ENCODE peak calls at places on chromosomes 11 and 22, in ten cellular contexts. Y is suprapubic skin; V is EH; X is cardiac fibroblast; P is CD4-positive, alpha-beta T cell; E is GM12892; B is left lobe of liver; M is stomach; D is fibroblast of lung; C is germinal center. N is an unnamed sample.

GRCh38 chr11:111344032-111344431 is 35.0 kb downstream of the POU2AF1 start:
- DNase-seq in Y (peak; percentile 86), V (peak; percentile 75), X (peak; percentile 84), P (no peak), E (no peak), B (no peak), M (no peak), D (peak; percentile 70), C (no peak), N (peak; percentile 57)

GRCh38 chr22:45033136-45033535 is 23.3 kb upstream of the PHF21B start:
- DNase-seq in Y (no peak), V (no peak), X (no peak), P (no peak), E (no peak), B (no peak), M (no peak), D (peak; percentile 3), C (no peak), N (no peak)

GRCh38 chr22:23230348-23231068 is 50.2 kb downstream of the BCR start:
- DNase-seq in Y (no peak), V (no peak), X (no peak), P (no peak), E (no peak), B (no peak), M (no peak), D (no peak), C (no peak), N (no peak)

GRCh38 chr11:21707116-21707769 is 485.6 kb upstream of the ANO5 start:
- DNase-seq in Y (no peak), V (no peak), X (no peak), P (no peak), E (no peak), B (no peak), M (no peak), D (no peak), C (no peak), N (no peak)

GRCh38 chr11:97963528-97964331 is 1057.0 kb upstream of the CNTN5 start:
- DNase-seq in Y (no peak), V (peak; percentile 49), X (peak; percentile 46), P (no peak), E (no peak), B (no peak), M (no peak), D (peak; percentile 57), C (no peak), N (peak; percentile 49)

GRCh38 chr11:69791266-69791665 is 16.1 kb upstream of the FGF4 start:
- DNase-seq in Y (no peak), V (peak; percentile 81), X (peak; percentile 46), P (no peak), E (no peak), B (no peak), M (no peak), D (peak; percentile 42), C (no peak), N (peak; percentile 50)

GRCh38 chr11:119218141-119218878 is 12.2 kb downstream of the CBL start:
- DNase-seq in Y (no peak), V (peak; percentile 95), X (peak; percentile 56), P (no peak), E (no peak), B (no peak), M (no peak), D (peak; percentile 99), C (no peak), N (peak; percentile 96)

GRCh38 chr11:6568191-6568918 is 35.1 kb downstream of the RRP8 start:
- DNase-seq in Y (no peak), V (peak; percentile 64), X (peak; percentile 87), P (no peak), E (no peak), B (peak; percentile 88), M (peak; percentile 66), D (peak; percentile 72), C (no peak), N (peak; percentile 78)

GRCh38 chr22:20089977-20090729 is 10.1 kb downstream of the DGCR8 start:
- DNase-seq in Y (no peak), V (peak; percentile 66), X (no peak), P (no peak), E (no peak), B (no peak), M (no peak), D (no peak), C (no peak), N (peak; percentile 69)

GRCh38 chr11:20251496-20251895 is 91.2 kb upstream of the DBX1 start:
- DNase-seq in Y (no peak), V (no peak), X (no peak), P (no peak), E (no peak), B (no peak), M (no peak), D (no peak), C (no peak), N (no peak)

GRCh38 chr11:84890706-84891105 is 736.4 kb downstream of the DLG2 start:
- DNase-seq in Y (no peak), V (peak; percentile 39), X (no peak), P (no peak), E (no peak), B (no peak), M (no peak), D (peak; percentile 57), C (no peak), N (peak; percentile 21)

GRCh38 chr11:125662689-125663088 is 18.0 kb downstream of the ACRV1 start:
- DNase-seq in Y (no peak), V (no peak), X (no peak), P (no peak), E (no peak), B (no peak), M (no peak), D (no peak), C (no peak), N (no peak)

GRCh38 chr11:36421546-36422155 is 88.4 kb downstream of the TRAF6 start:
- DNase-seq in Y (no peak), V (peak; percentile 36), X (peak; percentile 18), P (no peak), E (no peak), B (no peak), M (no peak), D (peak; percentile 44), C (no peak), N (peak; percentile 57)

N was measured in iris pigment epithelial cell.